ENCODE peak calls at places on chromosomes 4 and X, in four cellular contexts. Z is hepatocyte, P is PC-3, C is fibroblast of lung. H is an unnamed sample.

GRCh38 chr4:166066936-166067335 is 193.9 kb downstream of the TLL1 start:
- DNase-seq in Z (no peak), C (no peak), P (no peak), H (no peak)

GRCh38 chr4:106255195-106255594 is 60.8 kb downstream of the TBCK start:
- DNase-seq in P (no peak), C (no peak), Z (no peak), H (no peak)

GRCh38 chrX:117327306-117327705 is 789.3 kb downstream of the KLHL13 start:
- DNase-seq in Z (no peak), P (no peak), C (no peak), H (no peak)

GRCh38 chr4:28146191-28146590 is 1285.5 kb downstream of the STIM2 start:
- DNase-seq in Z (no peak), C (no peak), P (no peak), H (no peak)

GRCh38 chr4:145719752-145720624 is 40.0 kb downstream of the C4orf51 start:
- DNase-seq in P (no peak), C (no peak), Z (no peak), H (no peak)

GRCh38 chrX:47796433-47796906 is 40.2 kb upstream of the ZNF81 start:
- DNase-seq in C (peak), P (peak), Z (no peak), H (no peak)

GRCh38 chrX:20857746-20858145 is 516.5 kb upstream of the CNKSR2 start:
- DNase-seq in P (peak), Z (no peak), C (no peak), H (no peak)

GRCh38 chrX:103818844-103819243 is 13.2 kb downstream of the RAB9B start:
- DNase-seq in C (peak), P (no peak), Z (peak), H (no peak)

GRCh38 chr4:112514079-112514448 is 1.9 kb downstream of the NEUROG2 start:
- DNase-seq in Z (no peak), C (no peak), P (no peak), H (no peak)

GRCh38 chr4:36128689-36129088 is 115.6 kb downstream of the ARAP2 start:
- DNase-seq in Z (no peak), P (no peak), C (peak), H (no peak)

GRCh38 chrX:150958177-150958576 is 25.0 kb upstream of the HMGB3 start:
- DNase-seq in C (no peak), P (no peak), Z (no peak), H (no peak)

GRCh38 chr4:26524001-26524400 is 33.7 kb upstream of the CCKAR start:
- DNase-seq in P (no peak), C (no peak), Z (no peak), H (no peak)

GRCh38 chrX:104270916-104271512 is 16.3 kb upstream of the ESX1 start:
- DNase-seq in Z (peak), C (peak), P (peak), H (peak)

GRCh38 chr4:24260922-24261581 is 323.3 kb downstream of the DHX15 start:
- DNase-seq in Z (no peak), P (no peak), C (no peak), H (no peak)

GRCh38 chr4:2793920-2794706 is 1.2 kb downstream of the SH3BP2 start:
- DNase-seq in P (no peak), C (peak), Z (peak), H (no peak)

GRCh38 chr4:12445711-12446110 is 1017.0 kb upstream of the HS3ST1 start:
- DNase-seq in Z (no peak), P (no peak), C (no peak), H (no peak)

GRCh38 chrX:136205882-136206281 is 45.3 kb downstream of the MAP7D3 start:
- DNase-seq in P (no peak), Z (no peak), C (no peak), H (no peak)

GRCh38 chr4:107647591-107647990 is 72.4 kb downstream of the PAPSS1 start:
- DNase-seq in C (no peak), Z (no peak), P (no peak), H (no peak)

GRCh38 chrX:47351706-47352105 is 18.7 kb upstream of the ZNF157 start:
- DNase-seq in Z (no peak), P (peak), C (peak), H (no peak)

GRCh38 chr4:26916195-26916594 is 55.6 kb downstream of the STIM2 start:
- DNase-seq in C (no peak), P (no peak), Z (no peak), H (no peak)

GRCh38 chr4:26083987-26084386 is 170.0 kb downstream of the SMIM20 start:
- DNase-seq in C (peak), Z (peak), P (peak), H (no peak)

GRCh38 chrX:69133561-69134542 is 31.4 kb downstream of the PJA1 start:
- DNase-seq in P (peak), C (peak), Z (peak), H (no peak)

GRCh38 chrX:24485976-24486680 is 21.0 kb downstream of the PDK3 start:
- DNase-seq in P (no peak), C (no peak), Z (peak), H (no peak)

GRCh38 chr4:157048248-157048647 is 27.7 kb upstream of the GLRB start:
- DNase-seq in C (peak), Z (peak), P (no peak), H (no peak)

GRCh38 chr4:2292679-2293108 is 30.8 kb upstream of the MXD4 start:
- DNase-seq in Z (peak), C (peak), P (no peak), H (peak)

GRCh38 chrX:1598021-1598875 is 6.8 kb downstream of the AKAP17A start:
- DNase-seq in P (no peak), Z (no peak), C (no peak), H (no peak)

GRCh38 chrX:71623714-71624113 is 5.4 kb upstream of the CXCR3 start:
- DNase-seq in P (no peak), C (no peak), Z (no peak), H (no peak)

GRCh38 chr4:108342325-108342986 is 173.7 kb upstream of the LEF1 start:
- DNase-seq in P (no peak), Z (no peak), C (no peak), H (no peak)

GRCh38 chrX:111360839-111361238 is 51.2 kb downstream of the DCX start:
- DNase-seq in Z (no peak), P (no peak), C (no peak), H (no peak)

GRCh38 chr4:129264008-129264657 is 168.2 kb downstream of the C4orf33 start:
- DNase-seq in C (no peak), Z (no peak), P (no peak), H (no peak)

GRCh38 chr4:41792166-41792565 is 43.6 kb upstream of the PHOX2B start:
- DNase-seq in Z (no peak), C (no peak), P (peak), H (no peak)

GRCh38 chrX:1860936-1861670 is 246.2 kb downstream of the ASMT start:
- DNase-seq in Z (no peak), P (no peak), C (no peak), H (no peak)

GRCh38 chr4:40844261-40844660 is 94.5 kb downstream of the NSUN7 start:
- DNase-seq in C (no peak), Z (no peak), P (no peak), H (no peak)

GRCh38 chrX:65451663-65452062 is 82.9 kb downstream of the LAS1L start:
- DNase-seq in Z (peak), P (peak), C (peak), H (no peak)

GRCh38 chrX:135688137-135688536 is 25.3 kb upstream of the CT45A1 start:
- DNase-seq in P (peak), Z (no peak), C (no peak), H (no peak)

GRCh38 chr4:828641-829271 is 2.8 kb upstream of the CPLX1 start:
- DNase-seq in Z (no peak), C (no peak), P (no peak), H (no peak)

GRCh38 chr4:829291-829690 is 3.4 kb upstream of the CPLX1 start:
- DNase-seq in Z (no peak), P (no peak), C (no peak), H (no peak)

GRCh38 chr4:825969-826330 is at the start of gene CPLX1:
- DNase-seq in P (peak), C (no peak), Z (peak), H (no peak)

GRCh38 chr4:826508-827208 is 729 bp upstream of the CPLX1 start:
- DNase-seq in C (no peak), Z (peak), P (no peak), H (no peak)

GRCh38 chr4:827209-828081 is 1.5 kb upstream of the CPLX1 start:
- DNase-seq in Z (no peak), C (no peak), P (no peak), H (no peak)
- TF ChIP-seq EZH2 in Z (no peak), C (peak), P (no peak), H (no peak)

DNA sequence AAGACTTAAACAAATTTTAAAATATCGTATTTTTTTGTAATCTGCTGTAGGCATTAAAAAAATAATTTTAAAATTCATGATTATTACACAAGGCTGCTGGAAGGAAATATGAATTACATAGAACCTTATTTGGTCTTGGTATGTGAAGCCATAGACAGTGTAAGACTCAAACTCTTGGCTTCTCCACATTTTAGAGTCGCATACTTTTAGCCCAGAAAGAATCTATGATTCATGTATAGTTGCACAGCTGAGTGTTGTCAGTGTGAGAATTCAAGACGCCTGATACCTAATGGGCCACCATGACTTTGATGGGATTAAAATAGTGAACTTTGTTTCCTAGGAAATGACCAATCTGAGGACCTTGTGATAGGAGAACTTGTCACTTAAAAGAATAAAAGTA is 1.4 kb downstream of the INTU start:
- DNase-seq in C (peak), P (no peak), Z (no peak), H (no peak)
- H3K27ac ChIP-seq in C (no peak), P (no peak), Z (no peak), H (no peak)

DNA sequence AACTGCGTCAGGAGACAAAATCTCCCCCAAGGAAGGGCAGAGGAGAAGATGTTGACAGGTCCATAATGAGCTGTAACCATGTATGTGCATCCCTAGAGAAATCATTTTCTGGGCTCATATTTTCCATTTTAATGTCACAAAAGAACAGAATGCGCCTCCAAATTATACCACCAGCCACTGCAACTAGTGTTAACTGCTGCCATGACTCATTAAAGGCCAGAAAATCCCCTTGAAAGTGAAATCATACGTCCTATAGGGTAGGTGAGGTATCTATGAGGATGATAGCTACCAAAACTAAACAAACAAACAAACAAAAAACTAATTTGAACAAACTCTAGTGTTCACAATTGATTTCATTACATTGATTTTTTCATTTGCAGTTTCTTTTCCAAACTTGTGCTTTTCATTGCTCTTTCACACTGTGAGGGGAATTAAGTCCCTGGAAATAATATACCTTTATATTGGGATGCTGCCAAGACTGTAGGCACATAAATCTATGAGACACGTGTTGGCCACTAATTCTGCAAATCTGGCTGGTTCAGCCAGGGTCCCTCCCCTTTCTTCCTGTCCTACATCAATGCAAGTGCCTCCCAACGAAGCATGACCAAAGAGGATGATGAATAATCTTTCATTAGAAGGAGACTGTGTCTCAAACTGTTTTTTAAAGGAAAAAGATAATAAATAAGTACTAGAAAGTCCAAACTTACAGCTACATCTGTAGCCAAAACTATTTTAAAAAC is 85.7 kb downstream of the ARHGAP6 start:
- DNase-seq in C (no peak), P (peak), Z (no peak), H (no peak)
- TF ChIP-seq EZH2 in C (no peak), P (no peak), Z (no peak), H (no peak)

GRCh38 chr4:123417813-123418212 is 21.2 kb downstream of the SPRY1 start:
- DNase-seq in Z (no peak), C (no peak), P (no peak), H (no peak)
- H3K27ac ChIP-seq in Z (peak), C (no peak), P (peak), H (no peak)

GRCh38 chr4:110637408-110638131 is 14.7 kb upstream of the PITX2 start:
- DNase-seq in P (no peak), Z (peak), C (no peak), H (no peak)
- TF ChIP-seq EZH2 in P (no peak), Z (no peak), C (peak), H (no peak)

GRCh38 chr4:88533937-88534750 is 10.6 kb upstream of the PYURF start:
- DNase-seq in P (peak), C (peak), Z (no peak), H (no peak)
- H3K27ac ChIP-seq in P (peak), C (peak), Z (no peak), H (no peak)

GRCh38 chr4:8581094-8581861 is 1.1 kb downstream of the GPR78 start:
- DNase-seq in P (no peak), Z (no peak), C (no peak), H (no peak)
- TF ChIP-seq EZH2 in P (no peak), Z (no peak), C (no peak), H (no peak)

GRCh38 chrX:149512225-149512885 is 7.2 kb upstream of the IDS start:
- DNase-seq in P (peak), Z (peak), C (peak), H (no peak)
- H3K27ac ChIP-seq in P (peak), Z (peak), C (no peak), H (no peak)